ENCODE peak calls at places on chromosomes 13 and 19, in ten cellular contexts. H is Daoy; U is fibroblast of lung; M is activated T-cell treated with anti-CD3 and anti-CD28 coated beads for 1 hour; K is fibroblast of pulmonary artery; F is nucleus accumbens; G is stimulated activated CD4-positive, alpha-beta T cell treated with anti-CD3 and anti-CD28 coated beads, Interleukin-2, amount 100 ng/mL, for 48 hours; J is C1 segment of cervical spinal cord; W is sigmoid colon; V is OCI-M1. A is an unnamed sample.

GRCh38 chr13:42392706-42393572 is 121.0 kb downstream of the AKAP11 start:
- DNase-seq in H (no peak), K (no peak), G (no peak), M (no peak), W (no peak), J (no peak), U (peak; percentile 9), F (no peak), V (no peak), A (no peak)

GRCh38 chr13:98389319-98389718 is 187.6 kb downstream of the STK24 start:
- DNase-seq in F (no peak), V (no peak), U (peak; percentile 29), G (no peak), H (no peak), W (no peak), J (no peak), M (no peak), K (peak; percentile 29), A (no peak)

GRCh38 chr19:17863520-17864182 is 3.9 kb downstream of the RPL18A start:
- DNase-seq in U (no peak), M (no peak), K (no peak), F (no peak), G (no peak), W (no peak), V (no peak), J (no peak), H (no peak), A (no peak)

GRCh38 chr13:98978280-98978679 is 416 bp upstream of the DOCK9 start:
- DNase-seq in K (peak; percentile 65), H (peak; percentile 85), W (no peak), G (no peak), M (no peak), F (no peak), U (peak; percentile 97), J (no peak), V (no peak), A (no peak)

GRCh38 chr13:26424181-26424580 is 133.3 kb upstream of the WASF3 start:
- DNase-seq in H (no peak), V (no peak), F (no peak), W (peak; percentile 66), K (no peak), G (no peak), M (no peak), U (no peak), J (no peak), A (no peak)

GRCh38 chr19:57709616-57710015 is 612 bp upstream of the ZNF154 start:
- DNase-seq in H (no peak), J (no peak), M (no peak), V (no peak), F (no peak), K (no peak), G (no peak), W (no peak), U (no peak), A (no peak)

GRCh38 chr19:29704562-29705558 is 10.2 kb downstream of the C19orf12 start:
- DNase-seq in K (no peak), H (no peak), W (no peak), M (no peak), U (no peak), F (no peak), G (no peak), J (no peak), V (no peak), A (peak; percentile 53)

GRCh38 chr19:30214651-30215051 is 157.5 kb upstream of the ZNF536 start:
- DNase-seq in J (no peak), K (no peak), H (peak; percentile 50), F (no peak), U (no peak), G (no peak), M (no peak), W (no peak), V (peak; percentile 30), A (no peak)

GRCh38 chr13:111948811-111949210 is 118.1 kb upstream of the SOX1 start:
- DNase-seq in M (no peak), U (no peak), K (no peak), F (no peak), G (no peak), V (no peak), J (no peak), W (no peak), H (no peak), A (peak; percentile 34)

GRCh38 chr13:75635621-75636338 is at the start of gene LMO7:
- DNase-seq in W (peak; percentile 70), K (peak; percentile 49), F (no peak), H (peak; percentile 67), U (peak; percentile 75), G (peak; percentile 8), M (peak; percentile 19), V (peak; percentile 70), J (peak; percentile 20), A (peak; percentile 87)

GRCh38 chr19:46976845-46977320 is 42.8 kb upstream of the NPAS1 start:
- DNase-seq in H (peak; percentile 84), G (no peak), U (peak; percentile 87), K (peak; percentile 76), W (peak; percentile 73), F (no peak), V (peak; percentile 70), M (no peak), J (no peak), A (no peak)

GRCh38 chr13:35791191-35791902 is 314.9 kb upstream of the MAB21L1 start:
- DNase-seq in F (no peak), M (no peak), K (peak; percentile 84), V (no peak), H (no peak), W (no peak), G (no peak), U (peak; percentile 40), J (no peak), A (no peak)

GRCh38 chr13:92463134-92463533 is 763.5 kb upstream of the GPC6 start:
- DNase-seq in K (no peak), U (no peak), H (no peak), F (no peak), V (no peak), G (no peak), W (no peak), M (no peak), J (no peak), A (no peak)

GRCh38 chr19:4014541-4015491 is 7.3 kb downstream of the PIAS4 start:
- DNase-seq in G (peak; percentile 30), W (peak; percentile 77), U (no peak), F (no peak), K (no peak), H (no peak), V (no peak), M (peak; percentile 14), J (no peak), A (no peak)

GRCh38 chr19:18896421-18896841 is 473 bp upstream of the CERS1 start:
- DNase-seq in V (no peak), W (no peak), H (peak; percentile 40), U (peak; percentile 13), K (no peak), G (no peak), F (no peak), J (peak; percentile 35), M (no peak), A (no peak)

GRCh38 chr19:45863840-45864628 is at the start of gene FOXA3:
- DNase-seq in G (peak; percentile 52), M (peak; percentile 34), K (peak; percentile 25), H (peak; percentile 83), V (peak; percentile 71), J (no peak), W (no peak), U (peak; percentile 15), F (no peak), A (no peak)

GRCh38 chr19:30082168-30082567 is 140.1 kb downstream of the URI1 start:
- DNase-seq in V (no peak), K (no peak), H (no peak), J (no peak), M (no peak), G (no peak), U (no peak), F (no peak), W (no peak), A (peak; percentile 49)

GRCh38 chr13:108915095-108915633 is 285.8 kb downstream of the MYO16 start:
- DNase-seq in V (peak; percentile 62), U (peak; percentile 35), F (no peak), M (no peak), G (no peak), W (no peak), K (peak; percentile 71), J (no peak), H (peak; percentile 29), A (no peak)

GRCh38 chr19:1026189-1027019 is at the start of gene CNN2:
- DNase-seq in M (peak; percentile 56), U (peak; percentile 77), G (peak; percentile 65), V (peak; percentile 72), K (peak; percentile 81), F (no peak), H (peak; percentile 90), J (no peak), W (peak; percentile 93), A (peak; percentile 94)

GRCh38 chr19:31962565-31962996 is 382.8 kb upstream of the ZNF507 start:
- DNase-seq in F (no peak), W (no peak), M (no peak), V (no peak), J (no peak), U (peak; percentile 42), K (no peak), G (no peak), H (peak; percentile 50), A (no peak)

GRCh38 chr19:20969898-20970297 is 46.8 kb downstream of the ZNF85 start:
- DNase-seq in F (no peak), W (no peak), U (no peak), J (no peak), M (no peak), K (no peak), G (no peak), H (no peak), V (no peak), A (no peak)

A was measured in posterior vena cava.